ENCODE peak calls at places on chromosomes 6 and 20, in four cellular contexts. G, F, N and S are unnamed samples.

GRCh38 chr20:25539742-25540201 is 45.6 kb downstream of the NINL start:
- DNase-seq in G (peak), F (no peak), N (no peak), S (no peak)

GRCh38 chr20:15854871-15855270 is 718.4 kb downstream of the KIF16B start:
- DNase-seq in G (no peak), F (no peak), N (no peak), S (no peak)

GRCh38 chr6:43770417-43771209 is 602 bp downstream of the VEGFA start:
- DNase-seq in G (peak), F (peak), N (peak), S (peak)

GRCh38 chr6:123338394-123338793 is 298.4 kb downstream of the TRDN start:
- DNase-seq in G (no peak), F (no peak), N (peak), S (no peak)

GRCh38 chr20:5150226-5151076 is 23.6 kb downstream of the CDS2 start:
- DNase-seq in G (peak), F (no peak), N (no peak), S (no peak)

GRCh38 chr6:29892696-29893095 is 49.6 kb upstream of the HLA-A start:
- DNase-seq in G (no peak), F (no peak), N (no peak), S (no peak)

GRCh38 chr6:73363537-73363875 is 1.0 kb downstream of the KHDC3L start:
- DNase-seq in G (no peak), F (no peak), N (no peak), S (no peak)

GRCh38 chr20:1635291-1635979 is 15.6 kb upstream of the SIRPB1 start:
- DNase-seq in G (no peak), F (no peak), N (no peak), S (no peak)

GRCh38 chr20:52313335-52313963 is 121.9 kb upstream of the ZFP64 start:
- DNase-seq in G (peak), F (peak), N (peak), S (peak)

GRCh38 chr6:90169328-90169886 is 127.2 kb downstream of the BACH2 start:
- DNase-seq in G (peak), F (no peak), N (peak), S (no peak)

GRCh38 chr20:23111944-23112342 is 25.8 kb upstream of the CD93 start:
- DNase-seq in G (no peak), F (no peak), N (no peak), S (no peak)

GRCh38 chr6:147787407-147787806 is 278.9 kb downstream of the SAMD5 start:
- DNase-seq in G (no peak), F (no peak), N (no peak), S (peak)

GRCh38 chr20:23028377-23028776 is 6.7 kb upstream of the SSTR4 start:
- DNase-seq in G (no peak), F (no peak), N (no peak), S (no peak)

GRCh38 chr6:53829698-53830221 is 35.0 kb downstream of the LRRC1 start:
- DNase-seq in G (no peak), F (peak), N (no peak), S (no peak)

GRCh38 chr20:17664025-17664638 is 17.9 kb downstream of the RRBP1 start:
- DNase-seq in G (peak), F (no peak), N (no peak), S (no peak)

GRCh38 chr6:166655713-166656265 is 28.7 kb upstream of the RPS6KA2 start:
- DNase-seq in G (no peak), F (no peak), N (no peak), S (no peak)

GRCh38 chr20:11218035-11218680 is 544.4 kb upstream of the JAG1 start:
- DNase-seq in G (no peak), F (no peak), N (no peak), S (no peak)

GRCh38 chr6:22026160-22026678 is 270.6 kb downstream of the PRL start:
- DNase-seq in G (peak), F (no peak), N (no peak), S (no peak)

GRCh38 chr6:73985891-73986290 is 289.9 kb downstream of the CD109 start:
- DNase-seq in G (peak), F (peak), N (peak), S (peak)

GRCh38 chr6:35473075-35473848 is 5.1 kb downstream of the RPL10A start:
- DNase-seq in G (no peak), F (peak), N (no peak), S (no peak)

GRCh38 chr20:58433759-58434158 is 44.7 kb downstream of the VAPB start:
- DNase-seq in G (peak), F (no peak), N (no peak), S (peak)

GRCh38 chr20:18276821-18277220 is 11.5 kb upstream of the ZNF133 start:
- DNase-seq in G (peak), F (peak), N (peak), S (peak)

GRCh38 chr6:113586413-113586812 is 270.7 kb upstream of the MARCKS start:
- DNase-seq in G (peak), F (no peak), N (no peak), S (no peak)

GRCh38 chr6:24949020-24949569 is 13.3 kb upstream of the RIPOR2 start:
- DNase-seq in G (no peak), F (no peak), N (no peak), S (no peak)

GRCh38 chr6:154501287-154501868 is 9.1 kb downstream of the CNKSR3 start:
- DNase-seq in G (no peak), F (no peak), N (no peak), S (no peak)

GRCh38 chr6:160327981-160328380 is 20.2 kb upstream of the SLC22A3 start:
- DNase-seq in G (no peak), F (no peak), N (no peak), S (no peak)

GRCh38 chr6:115773741-115774140 is 286.9 kb downstream of the FRK start:
- DNase-seq in G (no peak), F (no peak), N (no peak), S (no peak)

GRCh38 chr6:5072440-5072839 is 12.7 kb upstream of the PPP1R3G start:
- DNase-seq in G (no peak), F (no peak), N (no peak), S (no peak)

GRCh38 chr6:28355743-28356665 is 6.3 kb downstream of the ZKSCAN3 start:
- DNase-seq in G (peak), F (peak), N (peak), S (peak)

GRCh38 chr6:112413805-112414204 is 66.7 kb downstream of the RFPL4B start:
- DNase-seq in G (no peak), F (no peak), N (no peak), S (no peak)

GRCh38 chr6:146526192-146526591 is 17.4 kb upstream of the RAB32 start:
- DNase-seq in G (peak), F (no peak), N (no peak), S (peak)

GRCh38 chr6:45522486-45522885 is 144.8 kb upstream of the SUPT3H start:
- DNase-seq in G (no peak), F (peak), N (peak), S (peak)

GRCh38 chr6:12246900-12247299 is 43.3 kb upstream of the EDN1 start:
- DNase-seq in G (no peak), F (no peak), N (no peak), S (no peak)

GRCh38 chr20:6975326-6975725 is 207.8 kb downstream of the BMP2 start:
- DNase-seq in G (peak), F (no peak), N (no peak), S (no peak)

GRCh38 chr6:22568854-22569253 is 512 bp upstream of the HDGFL1 start:
- DNase-seq in G (no peak), F (no peak), N (no peak), S (no peak)

DNA sequence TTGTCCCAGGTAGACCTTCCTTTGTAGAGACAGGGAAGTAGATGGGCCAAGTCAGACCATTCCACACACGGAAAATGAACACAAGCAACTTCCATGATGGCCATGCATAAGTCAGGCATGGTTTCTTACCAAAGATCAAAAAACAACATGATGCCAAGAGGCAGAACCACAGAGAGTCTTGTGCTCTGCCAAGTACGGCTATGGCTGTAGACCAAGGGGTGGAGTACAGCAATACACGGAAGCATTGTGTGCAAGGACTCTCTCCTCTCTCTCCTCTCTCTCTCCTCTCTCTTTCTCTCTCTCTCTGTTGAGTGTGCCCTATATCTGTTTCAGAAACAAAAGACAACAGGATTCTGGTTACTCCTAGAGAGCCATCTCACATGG is 4.8 kb upstream of the DUSP22 start:
- DNase-seq in G (no peak), F (no peak), N (no peak), S (no peak)
- TF ChIP-seq EZH2 in G (no peak), F (no peak), N (no peak), S (no peak)

GRCh38 chr20:63554361-63555278 is 661 bp downstream of the FNDC11 start:
- DNase-seq in G (no peak), F (peak), N (peak), S (no peak)
- H3K4me3 ChIP-seq in G (no peak), F (peak), N (peak), S (peak)

DNA sequence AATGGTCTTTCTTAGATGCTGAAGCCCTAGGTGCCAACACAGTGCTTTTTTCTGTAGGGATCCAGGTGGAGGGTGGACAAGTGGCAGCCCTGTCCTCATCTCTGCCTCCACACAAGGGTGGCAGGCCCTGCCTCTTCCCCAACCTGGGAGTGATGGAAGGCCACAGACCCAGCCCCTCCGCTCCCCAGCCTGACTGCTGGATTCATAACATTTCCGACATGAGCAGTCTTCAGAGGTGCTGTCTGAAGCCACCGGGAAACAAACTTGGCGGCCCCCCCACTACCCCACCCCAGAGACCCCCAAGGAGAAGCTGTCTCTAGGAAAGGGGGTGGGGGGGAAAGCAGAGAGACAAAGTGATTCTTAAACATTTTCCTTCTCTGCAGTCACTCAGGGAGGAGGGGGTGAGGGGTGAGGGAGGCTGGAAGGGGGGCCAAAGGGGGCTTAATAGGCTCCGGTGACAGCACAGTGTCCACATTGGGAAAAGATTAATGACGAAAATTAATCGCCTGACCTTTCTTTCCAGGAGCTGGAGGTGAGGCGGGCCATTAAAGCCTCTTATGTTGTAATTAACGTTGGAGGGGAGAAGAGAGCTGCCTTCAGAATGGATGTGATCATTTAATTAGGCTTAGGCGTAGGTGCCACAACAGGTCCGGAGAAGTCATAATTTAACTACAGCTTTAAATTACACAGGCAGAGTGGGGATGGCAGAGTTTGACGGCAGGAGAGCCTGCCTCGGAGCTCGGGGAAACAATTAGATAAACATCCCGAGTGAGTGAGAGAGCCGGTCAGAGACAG is 76.8 kb upstream of the FOXP4 start:
- DNase-seq in G (no peak), F (no peak), N (peak), S (no peak)
- TF ChIP-seq EZH2 in G (no peak), F (peak), N (no peak), S (no peak)

DNA sequence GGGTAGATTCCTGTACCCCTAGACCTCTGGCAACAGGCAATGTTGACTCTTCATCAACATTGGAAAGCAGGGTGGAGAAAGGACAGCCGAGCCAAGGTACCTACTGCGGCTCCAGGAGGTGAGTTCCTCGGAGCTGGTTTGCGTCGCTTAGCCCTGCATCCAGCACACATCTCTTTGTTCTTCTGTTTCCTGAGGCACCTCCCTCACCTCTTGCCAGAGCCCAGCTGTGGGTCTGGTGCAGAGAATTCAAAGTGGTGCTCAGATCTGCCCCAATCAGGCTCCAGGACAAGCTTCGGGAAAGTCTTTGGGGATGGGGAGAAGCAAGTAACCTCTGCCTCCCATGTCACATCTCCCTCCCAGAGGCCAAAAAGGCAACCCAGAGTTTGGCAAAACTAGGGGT is 2.2 kb downstream of the KCNG1 start:
- DNase-seq in G (no peak), F (peak), N (peak), S (no peak)
- H3K4me3 ChIP-seq in G (no peak), F (peak), N (no peak), S (no peak)